ENCODE peak calls at places on chromosomes 3 and 15, in four cellular contexts. F is stimulated activated CD4-positive, alpha-beta T cell treated with anti-CD3 and anti-CD28 coated beads, Interleukin-4, amount 100 ng/mL, for 24 hours; V is HS-5; D is GM03348. O is an unnamed sample.

GRCh38 chr3:196947860-196948441 is 5.6 kb upstream of the NCBP2 start:
- DNase-seq in F (no peak), V (no peak), D (no peak), O (no peak)

GRCh38 chr15:85414495-85414894 is 34.1 kb downstream of the AKAP13 start:
- DNase-seq in F (no peak), V (no peak), D (peak), O (no peak)

GRCh38 chr3:10423171-10423882 is 82.1 kb downstream of the ATP2B2 start:
- DNase-seq in F (no peak), V (no peak), D (no peak), O (no peak)

GRCh38 chr3:52061116-52061910 is 4.9 kb upstream of the DUSP7 start:
- DNase-seq in F (no peak), V (no peak), D (no peak), O (no peak)

GRCh38 chr3:30311781-30312180 is 294.6 kb upstream of the TGFBR2 start:
- DNase-seq in F (no peak), V (no peak), D (no peak), O (no peak)

GRCh38 chr3:36397856-36398255 is 17.6 kb downstream of the STAC start:
- DNase-seq in F (no peak), V (no peak), D (peak), O (no peak)

GRCh38 chr15:38930851-38931572 is 366.4 kb upstream of the RASGRP1 start:
- DNase-seq in F (no peak), V (no peak), D (peak), O (no peak)

GRCh38 chr15:61182955-61183354 is 46.1 kb downstream of the RORA start:
- DNase-seq in F (no peak), V (no peak), D (no peak), O (no peak)

GRCh38 chr15:81314378-81314777 is 9.6 kb downstream of the STARD5 start:
- DNase-seq in F (no peak), V (no peak), D (no peak), O (no peak)

O was measured in T-helper 9 cell.